ENCODE peak calls at places on chromosomes 13 and 19, in five cellular contexts. K is cardiac muscle cell, T is fibroblast of mammary gland, E is progenitor cell of endocrine pancreas, M is tibial nerve. C is an unnamed sample.

GRCh38 chr13:57582032-57582431 is 49.5 kb upstream of the PCDH17 start:
- DNase-seq in E (no peak), T (no peak), K (no peak), M (no peak), C (no peak)

GRCh38 chr13:67506407-67506806 is 276.3 kb upstream of the PCDH9 start:
- DNase-seq in E (no peak), K (no peak), M (no peak), T (no peak), C (no peak)

GRCh38 chr13:43273362-43273761 is 250.0 kb downstream of the DNAJC15 start:
- DNase-seq in E (no peak), T (peak), M (no peak), K (no peak), C (no peak)

GRCh38 chr19:42277821-42278809 is 9.1 kb downstream of the CIC start:
- DNase-seq in M (no peak), K (no peak), T (no peak), E (no peak), C (no peak)

GRCh38 chr13:102132896-102133295 is 269.0 kb downstream of the FGF14 start:
- DNase-seq in E (no peak), M (no peak), K (no peak), T (no peak), C (no peak)

GRCh38 chr13:43815204-43815603 is 28.4 kb upstream of the ENOX1 start:
- DNase-seq in M (no peak), T (peak), K (peak), E (no peak), C (no peak)

GRCh38 chr13:83881917-83882625 is at the start of gene SLITRK1:
- DNase-seq in T (peak), K (peak), E (peak), M (peak), C (peak)

GRCh38 chr13:98890186-98890585 is 87.7 kb downstream of the DOCK9 start:
- DNase-seq in K (no peak), M (peak), T (peak), E (no peak), C (no peak)

GRCh38 chr13:90846956-90847355 is 500.5 kb upstream of the MIR17HG start:
- DNase-seq in K (no peak), T (no peak), E (no peak), M (no peak), C (no peak)

GRCh38 chr19:4267901-4268815 is 10.9 kb upstream of the SHD start:
- DNase-seq in E (no peak), T (no peak), M (no peak), K (no peak), C (no peak)

GRCh38 chr13:24670927-24671326 is 9.3 kb upstream of the ATP12A start:
- DNase-seq in K (peak), E (no peak), M (no peak), T (no peak), C (no peak)

GRCh38 chr19:55659822-55660221 is 5.0 kb downstream of the U2AF2 start:
- DNase-seq in E (no peak), T (no peak), K (no peak), M (no peak), C (no peak)

GRCh38 chr19:21130097-21130775 is 11.6 kb upstream of the ZNF431 start:
- DNase-seq in K (no peak), M (no peak), E (no peak), T (no peak), C (no peak)

GRCh38 chr13:73254827-73255226 is 196.0 kb downstream of the KLF5 start:
- DNase-seq in M (no peak), E (no peak), K (no peak), T (no peak), C (no peak)

DNA sequence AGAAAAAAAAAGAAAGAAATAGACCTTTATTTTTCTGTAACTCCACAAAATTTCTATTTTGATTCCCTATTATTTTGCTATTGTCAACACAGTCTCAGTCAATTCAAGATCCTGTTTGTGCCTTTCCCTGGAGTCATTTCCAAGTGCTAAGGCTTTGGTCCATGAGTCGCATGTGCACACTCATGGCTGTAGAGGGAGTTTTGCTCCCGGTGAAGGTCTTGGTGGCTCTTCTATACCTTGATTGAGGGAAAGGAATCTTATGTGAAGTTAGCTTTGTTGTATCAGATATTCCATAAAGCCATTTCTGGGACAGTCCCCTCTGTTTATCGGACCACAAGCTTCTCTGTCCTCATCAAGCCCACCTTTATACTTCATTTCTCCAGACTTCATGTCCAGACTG is 58.7 kb upstream of the ALOX5AP start:
- DNase-seq in E (no peak), M (no peak), K (peak), T (peak), C (no peak)
- TF ChIP-seq CTCF in E (peak), M (no peak), K (peak), T (peak), C (peak)

GRCh38 chr19:43596842-43597461 is 557 bp downstream of the ZNF576 start:
- DNase-seq in M (no peak), T (no peak), E (no peak), K (no peak), C (no peak)

GRCh38 chr19:43595999-43596841 is at the start of the genes IRGQ and ZNF576:
- DNase-seq in M (peak), T (peak), E (peak), K (peak), C (peak)

GRCh38 chr19:43598445-43599240 is 2.2 kb downstream of the ZNF576 start:
- DNase-seq in T (no peak), M (no peak), E (no peak), K (no peak), C (no peak)

GRCh38 chr19:43595605-43595998 is 332 bp downstream of the IRGQ start:
- DNase-seq in T (no peak), M (no peak), K (no peak), E (no peak), C (no peak)

DNA sequence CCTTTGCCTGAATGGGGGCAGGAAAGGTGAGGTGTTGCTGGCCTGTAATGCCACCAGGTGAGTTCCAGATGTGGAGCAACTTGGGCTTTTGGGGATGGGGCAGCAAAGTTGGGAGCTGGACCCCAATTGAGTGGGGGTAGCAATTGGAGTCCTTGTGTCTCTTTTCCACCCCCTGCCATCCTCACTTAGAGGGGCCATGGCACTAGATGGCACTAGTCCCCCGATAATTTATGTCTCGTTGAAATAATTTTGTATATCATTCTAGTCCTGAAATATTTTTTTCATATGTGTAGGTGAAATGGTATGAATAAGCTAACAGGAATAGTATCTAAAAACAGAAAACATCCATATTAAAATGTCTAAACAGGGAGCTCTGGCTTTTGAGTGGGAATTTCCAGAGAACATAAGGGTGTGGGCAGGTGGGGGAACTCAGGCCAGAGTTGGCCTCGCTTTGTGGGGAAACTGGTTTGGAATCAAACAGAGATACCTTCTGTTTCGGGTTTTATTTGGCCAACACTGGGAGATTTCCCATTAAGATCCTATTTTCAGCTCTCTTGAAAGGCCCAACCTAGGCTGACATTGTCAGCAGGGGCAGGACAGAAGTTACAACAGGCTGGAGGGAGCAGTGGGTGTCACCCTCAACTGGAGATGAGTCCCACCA is 3.4 kb downstream of the ZNF576 start:
- DNase-seq in E (no peak), T (no peak), K (no peak), M (no peak), C (no peak)
- TF ChIP-seq CTCF in E (no peak), T (no peak), K (no peak), M (peak), C (no peak)

GRCh38 chr13:33757713-33758112 is 60.2 kb upstream of the RFC3 start:
- DNase-seq in K (no peak), E (no peak), T (no peak), M (no peak), C (no peak)

GRCh38 chr13:33764716-33765115 is 53.2 kb upstream of the RFC3 start:
- DNase-seq in K (no peak), E (no peak), M (no peak), T (no peak), C (no peak)

GRCh38 chr13:33758113-33758512 is 59.8 kb upstream of the RFC3 start:
- DNase-seq in M (no peak), T (no peak), E (no peak), K (no peak), C (no peak)

GRCh38 chr13:33763021-33763420 is 54.9 kb upstream of the RFC3 start:
- DNase-seq in T (peak), E (no peak), K (no peak), M (no peak), C (no peak)

GRCh38 chr13:33761744-33762143 is 56.2 kb upstream of the RFC3 start:
- DNase-seq in K (peak), M (no peak), E (no peak), T (peak), C (peak)
- TF ChIP-seq CTCF in K (no peak), M (no peak), E (no peak), T (peak), C (peak)

GRCh38 chr13:20190481-20191310 is 2.0 kb downstream of the GJB2 start:
- DNase-seq in M (no peak), E (no peak), K (no peak), T (peak), C (no peak)

GRCh38 chr13:20191902-20192469 is 752 bp downstream of the GJB2 start:
- DNase-seq in K (no peak), M (no peak), T (peak), E (no peak), C (no peak)

GRCh38 chr13:20191311-20191901 is 1.3 kb downstream of the GJB2 start:
- DNase-seq in K (no peak), E (no peak), T (peak), M (no peak), C (no peak)

GRCh38 chr13:20186771-20187170 is 6.0 kb downstream of the GJB2 start:
- DNase-seq in E (no peak), T (no peak), K (no peak), M (no peak), C (no peak)

DNA sequence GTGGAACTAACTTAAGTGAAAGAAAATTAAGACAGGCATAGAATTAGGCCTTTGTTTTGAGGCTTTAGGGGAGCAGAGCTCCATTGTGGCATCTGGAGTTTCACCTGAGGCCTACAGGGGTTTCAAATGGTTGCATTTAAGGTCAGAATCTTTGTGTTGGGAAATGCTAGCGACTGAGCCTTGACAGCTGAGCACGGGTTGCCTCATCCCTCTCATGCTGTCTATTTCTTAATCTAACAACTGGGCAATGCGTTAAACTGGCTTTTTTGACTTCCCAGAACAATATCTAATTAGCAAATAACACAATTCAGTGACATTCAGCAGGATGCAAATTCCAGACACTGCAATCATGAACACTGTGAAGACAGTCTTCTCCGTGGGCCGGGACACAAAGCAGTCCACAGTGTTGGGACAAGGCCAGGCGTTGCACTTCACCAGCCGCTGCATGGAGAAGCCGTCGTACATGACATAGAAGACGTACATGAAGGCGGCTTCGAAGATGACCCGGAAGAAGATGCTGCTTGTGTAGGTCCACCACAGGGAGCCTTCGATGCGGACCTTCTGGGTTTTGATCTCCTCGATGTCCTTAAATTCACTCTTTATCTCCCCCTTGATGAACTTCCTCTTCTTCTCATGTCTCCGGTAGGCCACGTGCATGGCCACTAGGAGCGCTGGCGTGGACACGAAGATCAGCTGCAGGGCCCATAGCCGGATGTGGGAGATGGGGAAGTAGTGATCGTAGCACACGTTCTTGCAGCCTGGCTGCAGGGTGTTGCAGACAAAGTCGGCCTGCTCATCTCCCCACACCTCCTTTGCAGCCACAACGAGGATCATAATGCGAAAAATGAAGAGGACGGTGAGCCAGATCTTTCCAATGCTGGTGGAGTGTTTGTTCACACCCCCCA is 3.8 kb downstream of the GJB2 start:
- DNase-seq in E (no peak), M (no peak), K (no peak), T (no peak), C (no peak)
- TF ChIP-seq CTCF in E (peak), M (no peak), K (no peak), T (no peak), C (peak)

DNA sequence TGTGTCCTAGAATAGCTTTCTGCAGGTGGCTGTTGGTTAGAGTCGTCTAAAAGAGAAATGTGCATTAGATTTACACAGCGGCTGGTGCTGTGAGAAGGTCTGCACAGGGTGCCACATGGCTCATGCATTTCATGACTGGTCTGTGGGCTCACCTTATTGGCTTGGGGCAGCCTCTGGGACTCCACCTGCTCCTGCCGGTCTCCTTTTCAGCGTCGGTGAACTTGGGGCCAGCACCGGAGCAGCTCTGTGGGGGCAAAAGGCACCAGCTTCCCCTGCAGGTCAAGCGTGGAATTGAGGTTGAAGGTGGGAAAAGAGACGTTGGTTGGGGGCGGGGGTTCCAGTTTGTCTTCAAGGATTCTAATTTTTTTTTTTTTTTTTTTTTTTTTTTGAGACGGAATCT is 3.1 kb upstream of the PNMA8C start:
- DNase-seq in E (no peak), M (no peak), K (peak), T (no peak), C (no peak)
- TF ChIP-seq CTCF in E (peak), M (no peak), K (peak), T (no peak), C (peak)

DNA sequence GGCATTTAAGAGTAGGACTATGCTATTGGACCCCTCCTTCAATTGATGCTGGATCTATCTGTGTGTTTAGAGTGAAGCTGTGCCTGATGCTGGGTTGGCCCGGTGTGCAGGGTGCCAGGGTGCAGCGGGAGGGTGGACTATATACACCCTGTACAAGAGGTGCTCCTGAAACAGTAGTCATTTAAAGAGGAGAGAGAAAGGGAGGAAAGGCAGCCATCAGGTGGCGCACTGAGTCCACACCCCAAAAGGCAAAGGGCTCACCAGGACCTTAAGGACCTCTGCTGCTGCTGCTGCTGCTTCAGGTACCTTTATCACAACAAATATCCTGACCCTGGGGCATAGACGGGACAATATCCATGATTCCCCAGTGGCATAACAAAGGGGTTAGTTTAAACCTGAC is 39.4 kb downstream of the ZNF136 start:
- DNase-seq in T (no peak), E (no peak), K (peak), M (no peak), C (no peak)
- TF ChIP-seq CTCF in T (no peak), E (no peak), K (peak), M (no peak), C (no peak)

DNA sequence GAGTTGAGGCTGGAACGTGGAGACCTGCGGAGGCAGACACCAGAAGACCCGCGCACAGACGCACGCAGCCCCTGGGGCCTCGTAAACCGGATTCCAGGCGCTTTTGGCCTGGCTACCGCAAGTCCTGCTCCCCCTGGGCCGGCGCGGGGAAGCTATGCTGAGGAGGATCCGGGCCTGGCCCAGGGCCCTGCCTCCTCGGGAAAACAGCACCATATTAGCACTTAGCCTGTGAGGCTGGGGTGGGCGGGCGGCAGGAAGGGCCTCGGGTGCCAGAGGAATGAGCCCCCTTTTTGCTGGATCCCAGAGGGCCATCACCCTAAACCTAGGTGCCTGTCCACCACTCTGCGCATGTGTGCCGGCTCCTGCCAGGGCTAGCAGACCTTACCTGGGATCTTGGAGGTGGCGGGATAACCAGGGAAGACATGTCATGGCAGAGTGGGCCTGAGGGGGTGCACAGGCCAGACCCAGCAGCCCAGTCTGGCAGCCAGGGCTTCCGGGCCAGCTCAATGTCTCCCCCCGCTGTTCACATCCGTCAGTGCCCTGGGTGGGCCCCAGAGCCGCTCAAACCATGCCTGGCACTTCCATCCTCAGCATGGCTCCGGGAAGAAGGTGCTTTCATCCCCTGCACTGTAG is 7.3 kb downstream of the ELOF1 start:
- DNase-seq in K (peak), E (no peak), T (no peak), M (no peak), C (no peak)
- TF ChIP-seq CTCF in K (peak), E (peak), T (peak), M (no peak), C (peak)

GRCh38 chr19:48466571-48467325 is 2.4 kb upstream of the CYTH2 start:
- DNase-seq in K (no peak), E (no peak), T (peak), M (no peak), C (no peak)

GRCh38 chr19:48468806-48469055 is 438 bp upstream of the CYTH2 start:
- DNase-seq in M (no peak), T (no peak), K (no peak), E (no peak), C (no peak)

GRCh38 chr19:48470281-48470680 is 1.1 kb downstream of the CYTH2 start:
- DNase-seq in E (no peak), M (no peak), K (no peak), T (no peak), C (no peak)

GRCh38 chr19:48470856-48471255 is 1.7 kb downstream of the CYTH2 start:
- DNase-seq in E (no peak), M (no peak), T (no peak), K (no peak), C (no peak)

DNA sequence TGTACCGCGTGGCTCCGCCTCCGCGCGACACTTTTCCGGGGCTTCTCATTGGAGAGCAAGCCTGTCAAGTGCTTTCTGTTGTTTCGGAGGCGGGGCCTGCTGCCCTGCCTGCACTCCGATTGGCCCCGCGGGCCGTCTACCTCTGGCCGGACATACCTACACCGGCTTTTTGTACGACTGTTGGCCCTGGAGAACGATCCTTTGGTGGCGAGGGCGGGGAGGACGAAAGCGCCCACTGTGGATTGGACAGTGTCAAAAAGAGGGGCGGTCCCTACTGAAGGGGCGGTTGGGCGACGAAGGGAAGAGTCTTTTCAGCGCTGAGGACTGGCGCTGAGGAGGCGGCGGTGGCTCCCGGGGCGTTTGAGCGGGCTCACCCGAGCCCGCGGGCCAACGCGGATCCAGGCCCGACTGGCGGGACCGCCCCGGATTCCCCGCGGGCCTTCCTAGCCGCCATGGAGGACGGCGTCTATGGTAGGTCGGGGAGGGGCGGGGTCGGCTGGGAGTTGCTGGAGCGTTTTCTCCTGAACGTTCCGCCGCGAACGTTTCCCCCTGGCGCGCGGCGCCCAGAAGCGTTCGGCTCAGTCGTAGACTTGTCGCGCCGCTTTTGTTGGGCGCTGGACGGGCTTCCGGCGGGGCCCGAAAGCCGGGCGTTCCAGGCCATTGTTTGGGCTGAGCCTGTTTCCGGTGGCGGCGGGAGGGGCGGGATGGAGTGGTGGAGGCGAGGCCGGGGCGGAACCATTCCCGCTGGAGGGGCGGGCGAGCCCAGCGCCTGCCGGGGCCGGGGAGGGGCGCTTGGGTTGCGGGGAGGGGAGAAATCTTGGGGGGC is at the start of gene CYTH2:
- DNase-seq in T (peak), K (peak), E (peak), M (peak), C (peak)
- TF ChIP-seq CTCF in T (no peak), K (no peak), E (no peak), M (no peak), C (no peak)

C was measured in neural crest cell.